ENCODE peak calls at places on chromosome 2, in six cellular contexts. R is GDM1; U is activated CD4-positive, alpha-beta T cell treated with anti-CD3 and anti-CD28 coated beads, Interleukin-2, amount 50 U/mL, for 1 hour; Q is NCI-H1930; A is Ammon's horn; L is brain microvascular endothelial cell. Z is an unnamed sample.

GRCh38 chr2:173855686-173856085 is 109.5 kb downstream of the SP3 start:
- DNase-seq in A (no peak), L (no peak), R (no peak), Q (no peak), U (no peak), Z (no peak)

GRCh38 chr2:109164739-109165221 is 35.8 kb downstream of the SH3RF3 start:
- DNase-seq in Q (no peak), R (peak; percentile 16), A (no peak), L (no peak), U (no peak), Z (no peak)

GRCh38 chr2:8684421-8684884 is 2.6 kb downstream of the ID2 start:
- DNase-seq in A (peak; percentile 40), Q (peak; percentile 15), U (peak; percentile 34), R (no peak), L (no peak), Z (no peak)

GRCh38 chr2:6078414-6078813 is 386.2 kb downstream of the SOX11 start:
- DNase-seq in L (no peak), Q (no peak), U (no peak), R (no peak), A (no peak), Z (no peak)

GRCh38 chr2:239878686-239879085 is 146.5 kb downstream of the NDUFA10 start:
- DNase-seq in L (no peak), R (no peak), U (no peak), Q (no peak), A (no peak), Z (no peak)

GRCh38 chr2:158297606-158298005 is 158.9 kb downstream of the CCDC148 start:
- DNase-seq in A (no peak), U (no peak), R (no peak), L (peak; percentile 18), Q (no peak), Z (no peak)

GRCh38 chr2:102514061-102514785 is 41.2 kb downstream of the SLC9A4 start:
- DNase-seq in A (no peak), U (no peak), R (no peak), Q (no peak), L (peak; percentile 95), Z (no peak)

GRCh38 chr2:198312621-198313483 is 508.5 kb downstream of the PLCL1 start:
- DNase-seq in U (no peak), L (no peak), A (no peak), Q (no peak), R (no peak), Z (no peak)

GRCh38 chr2:61660511-61661388 is 122.6 kb upstream of the XPO1 start:
- DNase-seq in R (no peak), L (peak; percentile 16), U (no peak), Q (no peak), A (peak; percentile 48), Z (no peak)

GRCh38 chr2:64730551-64731305 is 77.0 kb upstream of the SERTAD2 start:
- DNase-seq in A (peak; percentile 89), R (no peak), U (peak; percentile 40), L (peak; percentile 38), Q (no peak), Z (peak; percentile 71)

GRCh38 chr2:146038014-146038413 is 1518.1 kb upstream of the ZEB2 start:
- DNase-seq in R (no peak), A (no peak), L (no peak), U (no peak), Q (no peak), Z (no peak)

GRCh38 chr2:128988974-128989373 is 670.3 kb upstream of the HS6ST1 start:
- DNase-seq in U (no peak), Q (no peak), R (no peak), A (no peak), L (no peak), Z (no peak)

GRCh38 chr2:69767034-69767433 is 25.1 kb downstream of the ANXA4 start:
- DNase-seq in U (no peak), L (peak; percentile 25), Q (no peak), R (no peak), A (peak; percentile 49), Z (no peak)

GRCh38 chr2:33810046-33810835 is 211.1 kb upstream of the FAM98A start:
- DNase-seq in L (peak; percentile 1), Q (no peak), U (no peak), A (no peak), R (no peak), Z (no peak)

GRCh38 chr2:30707304-30707903 is 99.8 kb downstream of the CAPN13 start:
- DNase-seq in A (no peak), U (no peak), R (no peak), Q (no peak), L (no peak), Z (no peak)

GRCh38 chr2:67880291-67880761 is 182.5 kb downstream of the C1D start:
- DNase-seq in U (no peak), A (no peak), R (no peak), L (peak; percentile 23), Q (no peak), Z (peak; percentile 80)

GRCh38 chr2:30656079-30656478 is 151.2 kb downstream of the CAPN13 start:
- DNase-seq in A (no peak), U (no peak), R (no peak), L (peak; percentile 82), Q (no peak), Z (no peak)

GRCh38 chr2:27687232-27687631 is 23.5 kb downstream of the SLC4A1AP start:
- DNase-seq in R (no peak), Q (no peak), U (no peak), A (no peak), L (no peak), Z (no peak)

GRCh38 chr2:13034861-13035260 is 318.1 kb downstream of the TRIB2 start:
- DNase-seq in Q (no peak), U (no peak), R (no peak), L (no peak), A (no peak), Z (no peak)

GRCh38 chr2:133490412-133490958 is 77.8 kb downstream of the NCKAP5 start:
- DNase-seq in U (no peak), L (no peak), Q (no peak), A (no peak), R (no peak), Z (no peak)

Z was measured in posterior cingulate gyrus.